ENCODE peak calls at places on chromosomes 2 and 18, in four cellular contexts. F is NCI-H774; C is NCI-H524 treated with DMSO at 0.1 percent for 48 hours; Q is stimulated activated CD4-positive, alpha-beta T cell treated with anti-CD3 and anti-CD28 coated beads, Interleukin-1b, Interleukin-23, amount 100 ng/mL, for 24 hours. S is an unnamed sample.

GRCh38 chr2:112588611-112589045 is 4.2 kb downstream of the CHCHD5 start:
- DNase-seq in F (peak), C (no peak), Q (no peak), S (no peak)

GRCh38 chr18:44241041-44241440 is 439.6 kb upstream of the SETBP1 start:
- DNase-seq in F (no peak), C (no peak), Q (no peak), S (no peak)

GRCh38 chr2:164910091-164910899 is 45.0 kb downstream of the SLC38A11 start:
- DNase-seq in F (peak), C (peak), Q (no peak), S (peak)

GRCh38 chr2:203811491-203812221 is 55.9 kb upstream of the CTLA4 start:
- DNase-seq in F (no peak), C (no peak), Q (no peak), S (no peak)

GRCh38 chr2:159557437-159558034 is 58.8 kb downstream of the BAZ2B start:
- DNase-seq in F (no peak), C (no peak), Q (no peak), S (no peak)

GRCh38 chr18:48183613-48184012 is 225.6 kb downstream of the ZBTB7C start:
- DNase-seq in F (no peak), C (no peak), Q (no peak), S (no peak)

GRCh38 chr2:26988165-26988879 is 17.9 kb downstream of the MAPRE3 start:
- DNase-seq in F (no peak), C (no peak), Q (no peak), S (no peak)

GRCh38 chr2:197159681-197160211 is 150.8 kb downstream of the ANKRD44 start:
- DNase-seq in F (no peak), C (no peak), Q (no peak), S (no peak)

GRCh38 chr2:11071207-11071606 is 84.1 kb upstream of the SLC66A3 start:
- DNase-seq in F (no peak), C (no peak), Q (no peak), S (no peak)

GRCh38 chr2:224586127-224586702 is 1.1 kb upstream of the CUL3 start:
- DNase-seq in F (no peak), C (no peak), Q (no peak), S (no peak)

GRCh38 chr2:75481041-75481836 is 79.5 kb downstream of the EVA1A start:
- DNase-seq in F (peak), C (no peak), Q (no peak), S (peak)

GRCh38 chr2:130834091-130834922 is 2.4 kb upstream of the ARHGEF4 start:
- DNase-seq in F (no peak), C (no peak), Q (no peak), S (no peak)

GRCh38 chr2:241514986-241515737 is 6.8 kb upstream of the STK25 start:
- DNase-seq in F (no peak), C (no peak), Q (no peak), S (no peak)

GRCh38 chr2:12759248-12759647 is 42.5 kb downstream of the TRIB2 start:
- DNase-seq in F (no peak), C (no peak), Q (no peak), S (no peak)

GRCh38 chr2:168247341-168248305 is at the start of gene STK39:
- DNase-seq in F (peak), C (peak), Q (peak), S (peak)

GRCh38 chr2:235793163-235793752 is 299.4 kb downstream of the AGAP1 start:
- DNase-seq in F (no peak), C (no peak), Q (no peak), S (no peak)

GRCh38 chr2:25620077-25620476 is 53.3 kb downstream of the DTNB start:
- DNase-seq in F (no peak), C (no peak), Q (no peak), S (no peak)

GRCh38 chr2:235827585-235827992 is 333.7 kb downstream of the AGAP1 start:
- DNase-seq in F (no peak), C (no peak), Q (no peak), S (no peak)

GRCh38 chr2:102033750-102034682 is 42.3 kb downstream of the IL1R2 start:
- DNase-seq in F (no peak), C (no peak), Q (no peak), S (no peak)

GRCh38 chr2:235908826-235909225 is 259.4 kb downstream of the GBX2 start:
- DNase-seq in F (no peak), C (peak), Q (no peak), S (no peak)

GRCh38 chr2:33406622-33407021 is 69.8 kb upstream of the RASGRP3 start:
- DNase-seq in F (no peak), C (no peak), Q (no peak), S (no peak)

GRCh38 chr2:81835318-81836000 is 1530.9 kb upstream of the LRRTM1 start:
- DNase-seq in F (no peak), C (no peak), Q (no peak), S (no peak)

GRCh38 chr18:45127395-45127794 is 446.7 kb downstream of the SETBP1 start:
- DNase-seq in F (no peak), C (no peak), Q (no peak), S (no peak)

GRCh38 chr18:58538604-58539386 is 90.1 kb downstream of the ALPK2 start:
- DNase-seq in F (no peak), C (no peak), Q (no peak), S (no peak)

GRCh38 chr2:38163006-38163405 is 87.1 kb upstream of the CYP1B1 start:
- DNase-seq in F (no peak), C (no peak), Q (no peak), S (no peak)

GRCh38 chr2:144513388-144514100 is 6.4 kb downstream of the ZEB2 start:
- DNase-seq in F (no peak), C (no peak), Q (no peak), S (no peak)

GRCh38 chr2:28753043-28753683 is 1.5 kb downstream of the PPP1CB start:
- DNase-seq in F (no peak), C (no peak), Q (no peak), S (peak)

GRCh38 chr2:29829841-29830240 is 91.5 kb downstream of the ALK start:
- DNase-seq in F (no peak), C (no peak), Q (no peak), S (no peak)

GRCh38 chr2:118050386-118050785 is 36.5 kb upstream of the CCDC93 start:
- DNase-seq in F (no peak), C (no peak), Q (no peak), S (no peak)

GRCh38 chr18:41745166-41746049 is 209.6 kb upstream of the PIK3C3 start:
- DNase-seq in F (peak), C (peak), Q (no peak), S (peak)